ENCODE peak calls at places on chromosomes 12 and 14, in four cellular contexts. U is GM12878, M is HepG2, K is SK-N-SH. D is an unnamed sample.

GRCh38 chr12:55718650-55719275 is 1.4 kb upstream of the RDH5 start:
- DNase-seq in U (no peak), M (no peak), K (no peak), D (no peak)

GRCh38 chr12:23376238-23376637 is 573.2 kb downstream of the SOX5 start:
- DNase-seq in U (no peak), M (peak; percentile 2), K (no peak), D (no peak)

GRCh38 chr14:81023095-81023710 is 67.8 kb downstream of the TSHR start:
- DNase-seq in U (no peak), M (no peak), K (no peak), D (no peak)

GRCh38 chr14:105876829-105877228 is 350.4 kb downstream of the TMEM121 start:
- DNase-seq in U (no peak), M (no peak), K (no peak), D (no peak)

GRCh38 chr14:80621701-80622100 is 319.8 kb downstream of the CEP128 start:
- DNase-seq in U (no peak), M (peak; percentile 5), K (no peak), D (peak; percentile 25)

GRCh38 chr12:124566181-124567034 is 1.0 kb downstream of the NCOR2 start:
- DNase-seq in U (no peak), M (peak; percentile 67), K (peak; percentile 93), D (peak; percentile 81)

GRCh38 chr12:98738002-98738401 is 92.9 kb downstream of the APAF1 start:
- DNase-seq in U (no peak), M (no peak), K (no peak), D (no peak)

GRCh38 chr12:47863467-47863866 is 41.3 kb downstream of the VDR start:
- DNase-seq in U (no peak), M (no peak), K (no peak), D (no peak)

GRCh38 chr12:98373982-98374381 is 141.4 kb upstream of the TMPO start:
- DNase-seq in U (no peak), M (no peak), K (no peak), D (peak; percentile 22)

GRCh38 chr12:122834921-122835692 is at the start of gene HIP1R:
- DNase-seq in U (no peak), M (no peak), K (peak; percentile 94), D (peak; percentile 49)

GRCh38 chr12:82964446-82964845 is 277.7 kb downstream of the TMTC2 start:
- DNase-seq in U (no peak), M (no peak), K (no peak), D (no peak)

GRCh38 chr12:47413806-47414205 is 292.0 kb downstream of the RPAP3 start:
- DNase-seq in U (no peak), M (no peak), K (no peak), D (no peak)

GRCh38 chr12:66493841-66494240 is 185.0 kb downstream of the GRIP1 start:
- DNase-seq in U (no peak), M (no peak), K (no peak), D (no peak)

GRCh38 chr12:857611-858010 is 91.9 kb downstream of the RAD52 start:
- DNase-seq in U (no peak), M (no peak), K (no peak), D (peak; percentile 44)

GRCh38 chr14:99593971-99594841 is 9.8 kb downstream of the CCDC85C start:
- DNase-seq in U (no peak), M (no peak), K (no peak), D (no peak)

GRCh38 chr12:113271853-113272561 is 50.7 kb downstream of the TPCN1 start:
- DNase-seq in U (no peak), M (peak; percentile 74), K (peak; percentile 67), D (no peak)

GRCh38 chr12:43287991-43288390 is 264.0 kb downstream of the ADAMTS20 start:
- DNase-seq in U (no peak), M (peak; percentile 2), K (no peak), D (no peak)

GRCh38 chr12:105461276-105461975 is 130.9 kb downstream of the C12orf75 start:
- DNase-seq in U (no peak), M (no peak), K (no peak), D (no peak)

GRCh38 chr12:49301759-49302158 is 6.8 kb downstream of the PRPH start:
- DNase-seq in U (no peak), M (no peak), K (no peak), D (no peak)

GRCh38 chr14:44962573-44963528 is 861 bp downstream of the TOGARAM1 start:
- DNase-seq in U (no peak), M (no peak), K (no peak), D (no peak)

GRCh38 chr14:101823511-101824120 is 62.1 kb downstream of the PPP2R5C start:
- DNase-seq in U (peak; percentile 68), M (no peak), K (no peak), D (no peak)

GRCh38 chr14:83535396-83535906 is 1994.5 kb upstream of the FLRT2 start:
- DNase-seq in U (no peak), M (no peak), K (peak; percentile 4), D (no peak)

GRCh38 chr12:56164345-56164729 is 6.2 kb downstream of the MYL6 start:
- DNase-seq in U (no peak), M (no peak), K (no peak), D (no peak)

GRCh38 chr14:52949711-52950409 is 990 bp downstream of the FERMT2 start:
- DNase-seq in U (no peak), M (peak; percentile 44), K (peak; percentile 36), D (peak; percentile 51)

DNA sequence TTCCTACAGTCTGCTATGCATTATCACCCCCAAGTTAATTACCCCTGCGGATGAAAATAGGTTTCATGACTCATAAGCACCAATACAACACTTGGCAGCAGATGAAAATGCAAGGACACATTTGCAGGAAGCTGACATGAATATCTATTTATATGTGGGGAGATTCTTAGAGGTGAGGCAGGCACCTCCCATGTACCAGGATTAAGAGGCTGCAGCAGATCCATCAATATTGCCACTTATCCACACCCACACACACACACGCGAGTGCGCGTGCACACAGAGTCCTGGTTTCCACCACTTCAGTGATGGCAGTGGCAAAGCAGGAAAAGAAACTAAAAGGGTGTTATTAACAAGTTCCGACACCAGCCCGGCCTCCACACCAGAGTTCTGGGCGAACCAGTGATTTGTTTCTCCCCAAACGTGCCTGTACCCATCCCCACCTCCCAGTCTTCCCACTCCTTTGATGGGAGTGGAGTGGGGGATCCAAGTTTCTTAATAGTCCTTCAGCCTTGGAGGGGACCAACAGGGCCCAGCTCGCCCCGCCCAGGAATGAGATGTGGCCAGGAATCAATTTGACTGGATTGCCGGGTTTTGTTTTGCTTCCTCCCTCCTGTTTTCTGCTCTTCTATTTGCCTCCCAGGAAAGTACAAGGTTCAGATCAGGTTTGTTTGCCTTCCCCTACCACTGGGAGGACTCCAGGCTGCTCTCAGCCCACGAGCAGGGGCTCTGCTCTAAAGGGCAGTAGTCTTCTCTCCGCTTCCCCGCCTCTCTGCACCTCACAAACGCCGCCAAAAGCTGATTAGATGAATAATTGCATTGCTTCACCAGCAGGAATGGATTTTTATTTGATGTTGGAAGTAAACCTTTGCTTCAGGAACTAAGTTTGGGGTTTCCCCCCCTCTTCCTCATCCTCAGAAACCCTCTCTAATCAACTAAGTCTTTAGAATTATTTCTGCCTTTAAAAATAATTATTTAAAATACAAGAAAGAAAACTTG is 5.2 kb downstream of the IRF2BPL start:
- DNase-seq in U (no peak), M (peak; percentile 97), K (peak; percentile 70), D (no peak)
- TF ChIP-seq PBX3 in U (no peak), M (no peak), K (no peak), D (no peak)

GRCh38 chr12:101570022-101570421 is 24.7 kb upstream of the MYBPC1 start:
- DNase-seq in U (no peak), M (peak; percentile 81), K (peak; percentile 4), D (no peak)
- TF ChIP-seq PBX3 in U (no peak), M (no peak), K (no peak), D (no peak)

DNA sequence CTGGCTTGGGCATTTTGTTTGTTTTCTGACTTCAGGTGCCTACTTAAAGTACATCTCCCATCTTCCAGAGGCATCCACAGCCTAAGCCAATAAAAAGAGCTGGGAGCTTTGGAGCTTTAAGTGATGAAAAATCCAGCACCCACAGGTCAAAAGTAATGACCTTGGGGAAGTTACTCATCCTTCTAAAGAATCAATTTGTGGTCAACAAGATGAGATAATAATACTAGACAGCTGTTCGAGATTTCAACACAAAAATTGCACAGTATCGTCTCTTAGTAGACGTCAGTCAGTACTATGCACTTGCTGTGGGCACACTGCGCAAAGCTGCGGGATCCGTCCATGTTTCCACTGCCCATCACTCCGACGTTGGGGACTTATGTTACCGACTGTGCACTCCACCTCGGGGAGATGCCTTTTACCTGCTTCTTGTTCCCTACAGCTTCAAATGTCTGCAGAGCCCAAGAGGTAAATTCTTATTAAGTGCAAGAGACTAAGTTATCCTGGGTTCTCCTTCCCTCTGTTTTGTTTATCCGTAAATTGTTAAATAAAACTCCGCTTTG is 1.2 kb downstream of the ST8SIA1 start:
- DNase-seq in U (no peak), M (no peak), K (no peak), D (no peak)
- TF ChIP-seq PBX3 in U (no peak), M (no peak), K (no peak), D (no peak)

DNA sequence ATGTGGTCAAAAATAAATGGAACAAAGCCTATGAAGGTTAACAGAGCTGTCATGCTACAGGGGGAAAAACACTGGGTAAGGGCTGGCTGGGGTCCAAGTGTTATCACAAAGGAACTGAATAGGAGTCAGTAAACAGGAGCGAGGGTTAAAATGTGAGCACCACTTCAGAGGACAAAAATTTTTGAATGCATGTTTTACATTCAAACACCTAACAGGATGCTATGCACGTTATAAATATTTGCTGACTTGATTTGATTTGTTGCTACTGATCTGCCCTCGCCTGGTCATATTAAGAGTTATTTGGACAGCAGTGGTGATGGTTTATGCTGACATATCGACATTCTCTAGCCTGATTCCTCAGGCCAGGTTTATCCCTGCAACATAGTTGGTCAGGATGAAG is 7.4 kb upstream of the KTN1 start:
- DNase-seq in U (no peak), M (peak; percentile 72), K (peak; percentile 41), D (no peak)
- TF ChIP-seq PBX3 in U (no peak), M (no peak), K (no peak), D (no peak)

DNA sequence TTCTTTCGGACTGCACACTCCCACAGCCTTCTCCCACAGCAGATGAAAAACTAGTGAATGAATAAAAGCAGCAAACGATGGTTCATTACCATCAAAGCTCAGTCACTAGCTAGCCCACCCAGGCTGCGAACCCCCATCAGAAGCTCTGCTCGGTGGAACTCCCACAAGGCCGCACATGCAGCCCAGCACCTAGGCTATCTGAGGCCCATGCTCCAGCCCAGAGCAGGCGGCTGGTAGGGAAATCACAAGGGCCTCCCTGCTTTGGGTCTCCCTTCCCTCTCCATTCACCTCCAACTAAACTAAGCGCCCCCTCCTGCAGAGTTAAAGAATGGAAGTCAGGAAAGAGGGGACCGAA is 69.1 kb downstream of the ITPK1 start:
- DNase-seq in U (no peak), M (no peak), K (no peak), D (no peak)
- TF ChIP-seq PBX3 in U (no peak), M (no peak), K (no peak), D (no peak)

GRCh38 chr12:119964876-119965275 is 24.2 kb upstream of the BICDL1 start:
- DNase-seq in U (no peak), M (no peak), K (no peak), D (no peak)

GRCh38 chr12:119959435-119959834 is 29.6 kb upstream of the BICDL1 start:
- DNase-seq in U (no peak), M (no peak), K (no peak), D (no peak)

GRCh38 chr12:119964123-119964522 is 24.9 kb upstream of the BICDL1 start:
- DNase-seq in U (peak; percentile 37), M (no peak), K (no peak), D (no peak)
- TF ChIP-seq PBX3 in U (no peak), M (no peak), K (no peak), D (no peak)

GRCh38 chr14:74979442-74980397 is 23.0 kb upstream of the EIF2B2 start:
- DNase-seq in U (no peak), M (no peak), K (peak; percentile 72), D (no peak)
- TF ChIP-seq PBX3 in U (no peak), M (no peak), K (no peak), D (no peak)

D was measured in A549.